ENCODE peak calls at places on chromosomes 11 and 22, in four cellular contexts. B is T-helper 9 cell, W is BJ, S is immature natural killer cell. T is an unnamed sample.

GRCh38 chr11:106786251-106786650 is 232.0 kb downstream of the GUCY1A2 start:
- DNase-seq in B (no peak), W (no peak), S (no peak), T (peak; percentile 10)

GRCh38 chr11:75386912-75387311 is 12.4 kb upstream of the RPS3 start:
- DNase-seq in B (no peak), W (no peak), S (no peak), T (no peak)

GRCh38 chr11:119794756-119795155 is 65.8 kb upstream of the NECTIN1 start:
- DNase-seq in B (no peak), W (no peak), S (no peak), T (no peak)

GRCh38 chr22:46169628-46170027 is 19.3 kb downstream of the PPARA start:
- DNase-seq in B (no peak), W (no peak), S (no peak), T (no peak)

GRCh38 chr11:69638941-69639681 is 1.8 kb upstream of the CCND1 start:
- DNase-seq in B (no peak), W (peak; percentile 68), S (no peak), T (peak; percentile 84)

GRCh38 chr11:60795291-60795690 is 10.2 kb downstream of the MS4A10 start:
- DNase-seq in B (no peak), W (no peak), S (no peak), T (no peak)

GRCh38 chr11:27795955-27796861 is 96.0 kb upstream of the BDNF start:
- DNase-seq in B (no peak), W (no peak), S (no peak), T (no peak)

GRCh38 chr22:41833369-41834004 is 582 bp downstream of the SREBF2 start:
- DNase-seq in B (peak; percentile 32), W (no peak), S (peak; percentile 69), T (no peak)

GRCh38 chr11:122670131-122670530 is 14.6 kb downstream of the UBASH3B start:
- DNase-seq in B (no peak), W (no peak), S (no peak), T (no peak)

GRCh38 chr11:72697814-72698213 is 23.6 kb upstream of the PDE2A start:
- DNase-seq in B (no peak), W (no peak), S (no peak), T (no peak)

GRCh38 chr22:48761546-48761945 is 1066.1 kb downstream of the BRD1 start:
- DNase-seq in B (no peak), W (no peak), S (no peak), T (no peak)

GRCh38 chr11:65529475-65530156 is 4.7 kb downstream of the SCYL1 start:
- DNase-seq in B (no peak), W (no peak), S (no peak), T (no peak)

GRCh38 chr11:45931739-45932138 is 9.3 kb downstream of the LARGE2 start:
- DNase-seq in B (no peak), W (no peak), S (no peak), T (no peak)

GRCh38 chr11:113789675-113790320 is 10.2 kb downstream of the CLDN25 start:
- DNase-seq in B (no peak), W (no peak), S (no peak), T (no peak)

GRCh38 chr11:17267576-17267975 is 9.0 kb upstream of the NUCB2 start:
- DNase-seq in B (no peak), W (peak; percentile 44), S (no peak), T (no peak)

GRCh38 chr11:117072517-117073218 is 25.6 kb downstream of the SIK3 start:
- DNase-seq in B (no peak), W (peak; percentile 78), S (no peak), T (peak; percentile 90)

GRCh38 chr11:99739464-99740089 is 718.8 kb downstream of the CNTN5 start:
- DNase-seq in B (no peak), W (no peak), S (no peak), T (no peak)

GRCh38 chr11:75199412-75199955 is 41.1 kb upstream of the TPBGL start:
- DNase-seq in B (no peak), W (no peak), S (no peak), T (no peak)

GRCh38 chr11:124618863-124619262 is 3.8 kb upstream of the TBRG1 start:
- DNase-seq in B (no peak), W (no peak), S (no peak), T (no peak)

GRCh38 chr11:18111005-18111404 is 5.1 kb upstream of the SAAL1 start:
- DNase-seq in B (no peak), W (no peak), S (no peak), T (no peak)

GRCh38 chr11:59144096-59144495 is 1.4 kb downstream of the FAM111A start:
- DNase-seq in B (no peak), W (no peak), S (no peak), T (no peak)

GRCh38 chr22:47202819-47203553 is 440.5 kb downstream of the TBC1D22A start:
- DNase-seq in B (no peak), W (no peak), S (no peak), T (no peak)

GRCh38 chr22:19066531-19067271 is 55.5 kb downstream of the DGCR2 start:
- DNase-seq in B (no peak), W (peak; percentile 14), S (no peak), T (peak; percentile 34)

GRCh38 chr22:27253108-27253507 is 548.4 kb downstream of the MN1 start:
- DNase-seq in B (no peak), W (no peak), S (no peak), T (no peak)

GRCh38 chr11:46380340-46381045 is 976 bp upstream of the MDK start:
- DNase-seq in B (peak; percentile 44), W (no peak), S (peak; percentile 45), T (no peak)

GRCh38 chr11:111977141-111978027 is 40.2 kb downstream of the DIXDC1 start:
- DNase-seq in B (peak; percentile 4), W (no peak), S (no peak), T (no peak)

GRCh38 chr22:24485608-24486007 is 9.5 kb upstream of the UPB1 start:
- DNase-seq in B (no peak), W (no peak), S (no peak), T (no peak)

GRCh38 chr22:49365191-49365837 is 462.4 kb downstream of the BRD1 start:
- DNase-seq in B (no peak), W (no peak), S (no peak), T (no peak)

GRCh38 chr11:45857834-45858492 is 10.7 kb downstream of the CRY2 start:
- DNase-seq in B (no peak), W (peak; percentile 94), S (no peak), T (peak; percentile 98)

GRCh38 chr11:132099692-132100091 is 729.3 kb downstream of the NTM start:
- DNase-seq in B (no peak), W (no peak), S (no peak), T (no peak)

GRCh38 chr22:22704156-22704946 is 59.9 kb downstream of the GGTLC2 start:
- DNase-seq in B (no peak), W (no peak), S (no peak), T (no peak)

GRCh38 chr11:76690736-76691135 is 20.2 kb upstream of the LRRC32 start:
- DNase-seq in B (no peak), W (peak; percentile 40), S (no peak), T (peak; percentile 36)

GRCh38 chr11:22761066-22761465 is 68.5 kb downstream of the SVIP start:
- DNase-seq in B (no peak), W (no peak), S (no peak), T (no peak)

GRCh38 chr11:70471254-70471653 is 72.9 kb downstream of the CTTN start:
- DNase-seq in B (no peak), W (no peak), S (peak; percentile 20), T (no peak)

GRCh38 chr11:118046964-118047700 is 29.7 kb upstream of the TMPRSS4 start:
- DNase-seq in B (no peak), W (no peak), S (no peak), T (no peak)

GRCh38 chr11:69114811-69115523 is 40.8 kb upstream of the SMIM38 start:
- DNase-seq in B (no peak), W (no peak), S (no peak), T (no peak)

GRCh38 chr11:64786308-64786707 is 8.0 kb upstream of the SF1 start:
- DNase-seq in B (no peak), W (no peak), S (no peak), T (no peak)

T was measured in GM04503.